ENCODE peak calls at places on chromosomes 11 and 22, in four cellular contexts. J, H, U and Y are unnamed samples.

GRCh38 chr22:33023119-33023827 is 34.9 kb downstream of the SYN3 start:
- DNase-seq in J (no peak), H (no peak), U (peak), Y (no peak)

GRCh38 chr11:14370496-14370895 is 11.5 kb upstream of the RRAS2 start:
- DNase-seq in U (no peak), J (no peak), H (no peak), Y (no peak)

GRCh38 chr11:113401718-113402117 is 14.1 kb downstream of the ANKK1 start:
- DNase-seq in J (peak), H (no peak), U (peak), Y (peak)

GRCh38 chr11:116278076-116278475 is 494.7 kb downstream of the BUD13 start:
- DNase-seq in H (no peak), J (no peak), U (no peak), Y (no peak)

GRCh38 chr11:74689666-74690065 is 41.6 kb downstream of the CHRDL2 start:
- DNase-seq in U (no peak), J (no peak), H (no peak), Y (no peak)

GRCh38 chr11:19164230-19164855 is 37.4 kb downstream of the CSRP3 start:
- DNase-seq in H (no peak), J (no peak), U (no peak), Y (no peak)

GRCh38 chr11:112477929-112478317 is 217.3 kb upstream of the PLET1 start:
- DNase-seq in J (no peak), H (no peak), U (no peak), Y (no peak)

GRCh38 chr11:84465040-84465439 is 1162.1 kb downstream of the DLG2 start:
- DNase-seq in J (no peak), H (no peak), U (no peak), Y (peak)

GRCh38 chr11:86477495-86478155 is 102.9 kb downstream of the CCDC81 start:
- DNase-seq in U (peak), H (no peak), J (no peak), Y (no peak)

GRCh38 chr22:42937164-42937854 is 77.6 kb downstream of the PACSIN2 start:
- DNase-seq in H (no peak), J (no peak), U (peak), Y (peak)

GRCh38 chr11:70662691-70663098 is 264.4 kb downstream of the CTTN start:
- DNase-seq in J (no peak), H (no peak), U (no peak), Y (no peak)

GRCh38 chr11:71181566-71181965 is 70.8 kb downstream of the SHANK2 start:
- DNase-seq in J (no peak), U (peak), H (no peak), Y (no peak)

GRCh38 chr11:3160252-3161031 is 4.7 kb downstream of the OSBPL5 start:
- DNase-seq in H (peak), J (peak), U (peak), Y (peak)

GRCh38 chr11:44837650-44838049 is 110.9 kb downstream of the TSPAN18 start:
- DNase-seq in J (no peak), U (no peak), H (no peak), Y (peak)

GRCh38 chr11:121321614-121322243 is 29.2 kb downstream of the SC5D start:
- DNase-seq in U (no peak), J (peak), H (no peak), Y (peak)

GRCh38 chr11:77438487-77438886 is 35.4 kb downstream of the PAK1 start:
- DNase-seq in H (no peak), U (no peak), J (no peak), Y (no peak)

GRCh38 chr11:57482782-57483569 is 22.6 kb downstream of the RTN4RL2 start:
- DNase-seq in U (no peak), J (no peak), H (peak), Y (no peak)

GRCh38 chr11:29190313-29190712 is 826.5 kb downstream of the KCNA4 start:
- DNase-seq in H (no peak), U (no peak), J (no peak), Y (no peak)

GRCh38 chr22:38755155-38755910 is 465 bp downstream of the SUN2 start:
- DNase-seq in J (peak), U (peak), H (peak), Y (peak)

GRCh38 chr11:16350125-16350524 is 6.2 kb downstream of the SOX6 start:
- DNase-seq in U (no peak), J (no peak), H (no peak), Y (no peak)

GRCh38 chr11:17992916-17993315 is 19.9 kb downstream of the SERGEF start:
- DNase-seq in U (no peak), J (no peak), H (no peak), Y (no peak)

GRCh38 chr11:36093548-36093947 is 149.7 kb downstream of the LDLRAD3 start:
- DNase-seq in U (no peak), J (no peak), H (no peak), Y (no peak)

GRCh38 chr11:10938650-10939387 is 81.0 kb upstream of the ZBED5 start:
- DNase-seq in J (no peak), H (no peak), U (no peak), Y (no peak)

GRCh38 chr11:119626197-119626909 is 102.6 kb downstream of the NECTIN1 start:
- DNase-seq in H (no peak), U (no peak), J (no peak), Y (no peak)

GRCh38 chr11:134331565-134332188 is at the start of gene GLB1L2:
- DNase-seq in U (peak), J (peak), H (peak), Y (peak)

GRCh38 chr11:17384002-17384511 is 4.4 kb downstream of the KCNJ11 start:
- DNase-seq in J (peak), U (peak), H (peak), Y (peak)

GRCh38 chr22:39520874-39521857 is 804 bp downstream of the ATF4 start:
- DNase-seq in J (peak), H (peak), U (peak), Y (peak)

GRCh38 chr22:36613958-36614357 is 85.0 kb upstream of the EIF3D start:
- DNase-seq in J (no peak), U (no peak), H (no peak), Y (peak)

GRCh38 chr11:75031224-75031753 is 42.6 kb downstream of the NEU3 start:
- DNase-seq in H (no peak), U (peak), J (no peak), Y (peak)

GRCh38 chr22:46290121-46290842 is 6.4 kb upstream of the GTSE1 start:
- DNase-seq in J (peak), H (no peak), U (no peak), Y (no peak)

GRCh38 chr22:38730411-38730871 is 24.7 kb downstream of the GTPBP1 start:
- DNase-seq in H (no peak), J (no peak), U (no peak), Y (no peak)

GRCh38 chr22:27668828-27669797 is 132.4 kb downstream of the MN1 start:
- DNase-seq in J (peak), U (no peak), H (no peak), Y (peak)

GRCh38 chr11:100629671-100630070 is 57.4 kb upstream of the ARHGAP42 start:
- DNase-seq in J (no peak), H (no peak), U (no peak), Y (no peak)

GRCh38 chr22:49670610-49671330 is 156.9 kb downstream of the BRD1 start:
- DNase-seq in U (peak), H (no peak), J (peak), Y (no peak)

GRCh38 chr11:109249597-109249996 is 172.4 kb upstream of the C11orf87 start:
- DNase-seq in J (no peak), H (no peak), U (no peak), Y (no peak)

GRCh38 chr22:19085233-19086043 is 36.8 kb downstream of the DGCR2 start:
- DNase-seq in H (no peak), U (peak), J (no peak), Y (peak)

GRCh38 chr11:62881579-62882427 is 1.1 kb downstream of the SLC3A2 start:
- DNase-seq in U (peak), H (peak), J (peak), Y (peak)

GRCh38 chr11:118194835-118195627 is 18.6 kb upstream of the SCN2B start:
- DNase-seq in J (peak), U (peak), H (peak), Y (peak)

GRCh38 chr11:87038235-87038960 is 664 bp downstream of the TMEM135 start:
- DNase-seq in U (no peak), J (no peak), H (no peak), Y (no peak)

DNA sequence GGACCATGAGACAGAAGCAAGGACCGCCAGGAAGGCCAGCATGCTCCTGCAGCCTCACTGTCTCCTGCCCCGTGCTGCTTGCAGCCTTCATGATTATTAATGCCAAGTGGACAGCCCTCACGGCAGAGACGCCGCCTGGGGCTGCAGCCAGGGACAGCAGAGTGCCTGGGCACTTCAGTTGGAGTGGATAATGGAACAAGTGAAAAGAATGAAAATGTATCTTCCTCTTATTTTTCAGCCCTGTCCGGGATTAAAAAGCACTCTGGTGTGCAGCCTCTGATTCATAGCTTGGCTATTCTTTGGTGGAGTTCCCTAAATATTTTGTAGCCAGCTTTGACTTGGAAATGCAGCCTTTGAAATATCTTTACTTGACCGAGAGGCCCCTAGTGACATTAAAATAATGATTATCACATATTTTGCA is 1404.2 kb downstream of the BRD1 start:
- DNase-seq in J (no peak), H (no peak), U (no peak), Y (peak)
- TF ChIP-seq CTCF in J (no peak), H (no peak), U (no peak), Y (peak)

DNA sequence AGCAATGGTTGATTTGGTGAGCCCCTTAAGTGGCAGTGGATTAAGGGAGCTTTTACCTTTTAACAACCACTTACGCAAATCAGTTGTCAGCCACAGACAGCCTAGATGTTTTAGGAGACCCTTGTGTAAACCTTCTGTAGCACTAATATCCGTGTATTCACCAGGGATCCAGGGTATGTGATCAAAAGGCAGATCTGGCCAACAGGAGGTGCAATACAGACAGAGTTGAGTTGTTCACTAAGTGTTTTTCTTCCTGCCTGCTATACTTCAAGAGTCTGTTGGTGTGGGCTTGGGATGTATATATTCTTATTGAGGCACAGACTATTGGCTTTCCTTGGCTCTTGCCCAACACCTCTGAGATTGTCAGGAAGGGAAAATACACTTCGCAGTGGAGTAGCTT is 175.1 kb downstream of the FAT3 start:
- DNase-seq in J (no peak), U (no peak), H (no peak), Y (no peak)
- TF ChIP-seq CTCF in J (no peak), U (no peak), H (no peak), Y (no peak)

DNA sequence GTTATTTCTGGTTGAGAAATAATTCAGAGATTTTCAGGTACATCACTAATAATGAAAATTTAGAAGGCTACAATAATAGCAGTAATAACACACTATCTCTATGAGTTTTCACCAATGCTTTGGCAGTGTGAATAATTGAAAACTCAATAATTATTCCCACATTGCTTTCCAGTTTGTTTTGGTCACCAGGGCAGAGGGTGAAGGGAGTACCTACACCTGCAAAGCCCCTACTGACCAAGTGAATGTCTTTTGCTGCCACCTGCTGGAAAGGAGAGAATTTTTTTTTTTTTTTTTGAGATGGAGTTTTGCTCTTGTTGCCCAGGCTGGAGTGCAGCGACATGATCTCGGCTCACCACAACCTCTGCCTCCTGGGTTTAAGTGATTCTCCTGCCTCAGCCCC is 3.2 kb downstream of the NELL1 start:
- DNase-seq in H (no peak), J (no peak), U (no peak), Y (no peak)
- TF ChIP-seq CTCF in H (peak), J (peak), U (no peak), Y (peak)

GRCh38 chr11:123740787-123741158 is 687 bp downstream of the ZNF202 start:
- DNase-seq in H (no peak), U (no peak), J (peak), Y (no peak)
- TF ChIP-seq CTCF in H (no peak), U (no peak), J (no peak), Y (no peak)

GRCh38 chr11:131217313-131218297 is 152.8 kb upstream of the NTM start:
- DNase-seq in J (no peak), U (no peak), H (no peak), Y (peak)
- TF ChIP-seq CTCF in J (peak), U (no peak), H (peak), Y (peak)